ENCODE peak calls at places on chromosomes 4 and X, in four cellular contexts. One of them, this sample, is unnamed.
A peak's percentile ranks its signal among the peaks of the same experiment; 100 is the strongest.

GRCh38 chrX:53479295-53479694 is 45.1 kb upstream of the HSD17B10 start:
- DNase-seq in GM12865: peak; percentile 4
- DNase-seq in BJ: no peak
- DNase-seq in brain microvascular endothelial cell: no peak
- DNase-seq in this sample: no peak

GRCh38 chr4:17111959-17112659 is 213.7 kb upstream of the LDB2 start:
- DNase-seq in GM12865: peak; percentile 45
- DNase-seq in BJ: no peak
- DNase-seq in brain microvascular endothelial cell: no peak
- DNase-seq in this sample: peak; percentile 14

GRCh38 chrX:151088221-151088620 is 88.2 kb upstream of the GPR50 start:
- DNase-seq in brain microvascular endothelial cell: no peak
- DNase-seq in GM12865: no peak
- DNase-seq in BJ: no peak
- DNase-seq in this sample: no peak

GRCh38 chr4:102139132-102139573 is 206.1 kb downstream of the SLC39A8 start:
- DNase-seq in brain microvascular endothelial cell: peak; percentile 6
- DNase-seq in GM12865: no peak
- DNase-seq in BJ: peak; percentile 26
- DNase-seq in this sample: no peak

GRCh38 chr4:6188687-6189305 is 11.6 kb downstream of the JAKMIP1 start:
- DNase-seq in BJ: no peak
- DNase-seq in brain microvascular endothelial cell: no peak
- DNase-seq in GM12865: no peak
- DNase-seq in this sample: no peak

GRCh38 chrX:45769919-45770582 is 569.4 kb upstream of the DIPK2B start:
- DNase-seq in GM12865: peak; percentile 72
- DNase-seq in BJ: peak; percentile 68
- DNase-seq in brain microvascular endothelial cell: peak; percentile 90
- DNase-seq in this sample: peak; percentile 65

GRCh38 chr4:1459664-1460511 is 53.6 kb upstream of the NKX1-1 start:
- DNase-seq in BJ: no peak
- DNase-seq in GM12865: no peak
- DNase-seq in brain microvascular endothelial cell: no peak
- DNase-seq in this sample: no peak

GRCh38 chrX:23742174-23742692 is 843 bp downstream of the ACOT9 start:
- DNase-seq in brain microvascular endothelial cell: peak; percentile 50
- DNase-seq in BJ: peak; percentile 25
- DNase-seq in GM12865: peak; percentile 35
- DNase-seq in this sample: peak; percentile 18

GRCh38 chr4:114924311-114924710 is 189.1 kb downstream of the NDST4 start:
- DNase-seq in GM12865: no peak
- DNase-seq in brain microvascular endothelial cell: no peak
- DNase-seq in BJ: no peak
- DNase-seq in this sample: no peak

GRCh38 chr4:47784222-47784621 is 53.6 kb downstream of the CORIN start:
- DNase-seq in BJ: no peak
- DNase-seq in GM12865: no peak
- DNase-seq in brain microvascular endothelial cell: no peak
- DNase-seq in this sample: no peak

GRCh38 chrX:20224814-20225487 is 41.8 kb downstream of the RPS6KA3 start:
- DNase-seq in GM12865: peak; percentile 54
- DNase-seq in BJ: peak; percentile 22
- DNase-seq in brain microvascular endothelial cell: no peak
- DNase-seq in this sample: peak; percentile 13

GRCh38 chr4:69858683-69859082 is 1.3 kb downstream of the SULT1E1 start:
- DNase-seq in brain microvascular endothelial cell: no peak
- DNase-seq in GM12865: no peak
- DNase-seq in BJ: no peak
- DNase-seq in this sample: no peak

GRCh38 chr4:108492816-108493595 is 127.4 kb upstream of the RPL34 start:
- DNase-seq in BJ: no peak
- DNase-seq in GM12865: peak; percentile 63
- DNase-seq in brain microvascular endothelial cell: peak; percentile 23
- DNase-seq in this sample: no peak

GRCh38 chrX:153939573-153939972 is 4.7 kb upstream of the NAA10 start:
- DNase-seq in BJ: no peak
- DNase-seq in GM12865: no peak
- DNase-seq in brain microvascular endothelial cell: no peak
- DNase-seq in this sample: no peak

GRCh38 chr4:122118243-122118642 is 33.9 kb upstream of the BLTP1 start:
- DNase-seq in GM12865: no peak
- DNase-seq in brain microvascular endothelial cell: no peak
- DNase-seq in BJ: no peak
- DNase-seq in this sample: no peak

GRCh38 chr4:4792516-4792915 is 66.9 kb upstream of the MSX1 start:
- DNase-seq in GM12865: no peak
- DNase-seq in BJ: peak; percentile 82
- DNase-seq in brain microvascular endothelial cell: no peak
- DNase-seq in this sample: no peak

GRCh38 chr4:4462970-4463369 is 76.1 kb downstream of the NSG1 start:
- DNase-seq in GM12865: no peak
- DNase-seq in brain microvascular endothelial cell: peak; percentile 16
- DNase-seq in BJ: no peak
- DNase-seq in this sample: no peak

GRCh38 chr4:3532714-3533336 is 603 bp upstream of the LRPAP1 start:
- DNase-seq in BJ: no peak
- DNase-seq in GM12865: no peak
- DNase-seq in brain microvascular endothelial cell: no peak
- DNase-seq in this sample: no peak

GRCh38 chr4:38131371-38132139 is 171.4 kb downstream of the PTTG2 start:
- DNase-seq in GM12865: peak; percentile 91
- DNase-seq in brain microvascular endothelial cell: peak; percentile 49
- DNase-seq in BJ: no peak
- DNase-seq in this sample: peak; percentile 52

GRCh38 chr4:76091052-76091451 is 16.5 kb downstream of the ART3 start:
- DNase-seq in GM12865: no peak
- DNase-seq in brain microvascular endothelial cell: no peak
- DNase-seq in BJ: no peak
- DNase-seq in this sample: no peak

GRCh38 chr4:95209942-95210341 is 338.8 kb downstream of the UNC5C start:
- DNase-seq in brain microvascular endothelial cell: no peak
- DNase-seq in GM12865: no peak
- DNase-seq in BJ: no peak
- DNase-seq in this sample: no peak

GRCh38 chr4:41384992-41385391 is 128.3 kb downstream of the UCHL1 start:
- DNase-seq in GM12865: no peak
- DNase-seq in BJ: no peak
- DNase-seq in brain microvascular endothelial cell: no peak
- DNase-seq in this sample: no peak

GRCh38 chr4:7134737-7135388 is 57.5 kb upstream of the SORCS2 start:
- DNase-seq in GM12865: no peak
- DNase-seq in brain microvascular endothelial cell: peak; percentile 70
- DNase-seq in BJ: peak; percentile 82
- DNase-seq in this sample: no peak

GRCh38 chrX:43573441-43574015 is 82.6 kb upstream of the MAOA start:
- DNase-seq in brain microvascular endothelial cell: no peak
- DNase-seq in GM12865: no peak
- DNase-seq in BJ: no peak
- DNase-seq in this sample: no peak

GRCh38 chrX:8967471-8967870 is 66.5 kb downstream of the FAM9B start:
- DNase-seq in BJ: no peak
- DNase-seq in brain microvascular endothelial cell: no peak
- DNase-seq in GM12865: no peak
- DNase-seq in this sample: no peak
- TF ChIP-seq CTCF in BJ: no peak
- TF ChIP-seq CTCF in brain microvascular endothelial cell: no peak
- TF ChIP-seq CTCF in GM12865: no peak
- TF ChIP-seq CTCF in this sample: no peak

DNA sequence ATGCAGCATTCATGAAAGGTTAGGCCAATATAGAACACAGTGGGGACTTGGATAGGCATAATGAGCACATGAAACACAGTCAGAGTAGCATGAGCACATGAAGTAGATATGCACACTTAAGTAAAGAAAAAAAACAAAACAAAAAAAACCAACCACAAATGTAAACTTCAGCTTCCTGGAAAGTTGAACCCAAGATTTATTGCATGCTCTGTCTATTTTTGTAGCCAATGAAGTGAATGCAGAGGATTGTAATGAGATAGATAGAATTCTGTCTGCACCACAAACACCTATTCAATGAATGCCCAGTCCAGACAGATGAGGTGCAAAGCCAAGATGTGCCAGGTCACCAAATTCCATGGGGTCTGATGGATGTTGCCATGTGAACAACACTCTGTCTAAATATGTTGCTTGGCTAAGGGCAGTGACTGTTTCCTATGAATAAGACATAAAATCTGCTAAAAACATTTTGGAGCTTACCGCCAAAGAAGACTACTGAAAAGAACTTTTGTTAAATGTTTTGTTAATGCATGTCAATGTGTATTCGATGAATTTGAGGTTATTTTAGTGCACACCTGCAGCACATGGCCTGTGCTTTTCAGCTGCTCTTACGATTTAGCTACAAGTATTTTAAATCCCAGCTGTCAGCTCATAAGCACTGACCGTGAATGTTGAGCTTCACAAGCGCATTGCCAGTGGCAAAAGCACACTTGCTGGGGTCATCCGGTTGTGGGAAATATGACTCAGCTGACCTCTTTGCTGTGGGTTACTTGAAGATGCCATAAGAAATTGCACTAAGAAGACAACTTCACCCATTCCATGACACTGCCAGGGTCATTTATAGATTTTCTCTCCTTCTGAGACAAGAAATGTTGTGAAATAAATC is 374.8 kb upstream of the GNPDA2 start:
- DNase-seq in GM12865: no peak
- DNase-seq in brain microvascular endothelial cell: no peak
- DNase-seq in BJ: no peak
- DNase-seq in this sample: no peak
- TF ChIP-seq CTCF in GM12865: no peak
- TF ChIP-seq CTCF in brain microvascular endothelial cell: no peak
- TF ChIP-seq CTCF in BJ: no peak
- TF ChIP-seq CTCF in this sample: no peak

GRCh38 chr4:106818764-106819163 is 217.3 kb downstream of the DKK2 start:
- DNase-seq in BJ: no peak
- DNase-seq in brain microvascular endothelial cell: no peak
- DNase-seq in GM12865: no peak
- DNase-seq in this sample: no peak
- TF ChIP-seq CTCF in BJ: peak; percentile 30
- TF ChIP-seq CTCF in brain microvascular endothelial cell: peak; percentile 37
- TF ChIP-seq CTCF in GM12865: no peak
- TF ChIP-seq CTCF in this sample: no peak

DNA sequence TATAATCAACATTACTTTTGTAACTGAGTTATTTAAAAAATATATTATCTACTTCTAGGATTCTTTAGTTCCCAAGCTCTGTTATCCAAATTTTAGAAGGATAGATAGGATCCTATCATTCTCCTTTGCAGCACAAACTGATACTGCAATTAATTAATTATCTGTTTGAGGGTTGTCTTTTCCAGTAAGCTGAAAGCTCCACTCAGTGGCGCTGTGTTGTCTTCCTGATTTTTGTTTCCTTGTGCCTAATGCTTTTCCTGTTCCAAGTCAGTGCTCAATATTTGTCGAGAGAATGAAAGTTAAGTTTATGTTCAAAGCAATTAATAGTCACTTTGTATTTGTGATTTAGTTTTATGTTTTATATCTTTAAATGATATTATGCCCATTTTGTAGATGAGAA is 107.4 kb upstream of the ANK2 start:
- DNase-seq in BJ: no peak
- DNase-seq in GM12865: no peak
- DNase-seq in brain microvascular endothelial cell: no peak
- DNase-seq in this sample: no peak
- TF ChIP-seq CTCF in BJ: no peak
- TF ChIP-seq CTCF in GM12865: no peak
- TF ChIP-seq CTCF in brain microvascular endothelial cell: peak; percentile 9
- TF ChIP-seq CTCF in this sample: no peak

GRCh38 chr4:184649971-184650855 is 675 bp downstream of the PRIMPOL start:
- DNase-seq in GM12865: peak; percentile 46
- DNase-seq in brain microvascular endothelial cell: no peak
- DNase-seq in BJ: no peak
- DNase-seq in this sample: no peak

GRCh38 chr4:184645904-184646610 is 3.2 kb downstream of the CASP3 start:
- DNase-seq in BJ: no peak
- DNase-seq in GM12865: peak; percentile 22
- DNase-seq in brain microvascular endothelial cell: no peak
- DNase-seq in this sample: no peak

GRCh38 chr4:184649026-184649970 is at the start of the genes CASP3 and PRIMPOL:
- DNase-seq in GM12865: peak; percentile 98
- DNase-seq in brain microvascular endothelial cell: peak; percentile 91
- DNase-seq in BJ: peak; percentile 70
- DNase-seq in this sample: peak; percentile 93

GRCh38 chr4:184647391-184648101 is 1.7 kb downstream of the CASP3 start:
- DNase-seq in BJ: no peak
- DNase-seq in GM12865: no peak
- DNase-seq in brain microvascular endothelial cell: no peak
- DNase-seq in this sample: no peak

GRCh38 chr4:184648220-184649025 is 824 bp downstream of the CASP3 start:
- DNase-seq in BJ: no peak
- DNase-seq in GM12865: peak; percentile 63
- DNase-seq in brain microvascular endothelial cell: no peak
- DNase-seq in this sample: peak; percentile 33
- TF ChIP-seq CTCF in BJ: no peak
- TF ChIP-seq CTCF in GM12865: no peak
- TF ChIP-seq CTCF in brain microvascular endothelial cell: no peak
- TF ChIP-seq CTCF in this sample: no peak

GRCh38 chrX:101415180-101416130 is 7.4 kb downstream of the HNRNPH2 start:
- DNase-seq in brain microvascular endothelial cell: peak; percentile 44
- DNase-seq in BJ: no peak
- DNase-seq in GM12865: peak; percentile 79
- DNase-seq in this sample: peak; percentile 57
- TF ChIP-seq CTCF in brain microvascular endothelial cell: peak; percentile 74
- TF ChIP-seq CTCF in BJ: peak; percentile 59
- TF ChIP-seq CTCF in GM12865: peak; percentile 52
- TF ChIP-seq CTCF in this sample: peak; percentile 33

GRCh38 chrX:15567267-15567666 is 33.5 kb downstream of the ACE2 start:
- DNase-seq in BJ: no peak
- DNase-seq in GM12865: no peak
- DNase-seq in brain microvascular endothelial cell: no peak
- DNase-seq in this sample: no peak

GRCh38 chrX:15566244-15566643 is 34.5 kb downstream of the ACE2 start:
- DNase-seq in brain microvascular endothelial cell: no peak
- DNase-seq in BJ: no peak
- DNase-seq in GM12865: no peak
- DNase-seq in this sample: no peak

GRCh38 chrX:15564981-15565579 is 35.7 kb downstream of the ACE2 start:
- DNase-seq in GM12865: peak; percentile 54
- DNase-seq in brain microvascular endothelial cell: peak; percentile 48
- DNase-seq in BJ: peak; percentile 2
- DNase-seq in this sample: peak; percentile 24

GRCh38 chrX:15570145-15570544 is 30.6 kb downstream of the ACE2 start:
- DNase-seq in brain microvascular endothelial cell: no peak
- DNase-seq in BJ: no peak
- DNase-seq in GM12865: no peak
- DNase-seq in this sample: no peak

GRCh38 chrX:15567886-15568616 is 32.7 kb downstream of the ACE2 start:
- DNase-seq in brain microvascular endothelial cell: no peak
- DNase-seq in BJ: no peak
- DNase-seq in GM12865: no peak
- DNase-seq in this sample: no peak
- TF ChIP-seq CTCF in brain microvascular endothelial cell: no peak
- TF ChIP-seq CTCF in BJ: no peak
- TF ChIP-seq CTCF in GM12865: no peak
- TF ChIP-seq CTCF in this sample: no peak

DNA sequence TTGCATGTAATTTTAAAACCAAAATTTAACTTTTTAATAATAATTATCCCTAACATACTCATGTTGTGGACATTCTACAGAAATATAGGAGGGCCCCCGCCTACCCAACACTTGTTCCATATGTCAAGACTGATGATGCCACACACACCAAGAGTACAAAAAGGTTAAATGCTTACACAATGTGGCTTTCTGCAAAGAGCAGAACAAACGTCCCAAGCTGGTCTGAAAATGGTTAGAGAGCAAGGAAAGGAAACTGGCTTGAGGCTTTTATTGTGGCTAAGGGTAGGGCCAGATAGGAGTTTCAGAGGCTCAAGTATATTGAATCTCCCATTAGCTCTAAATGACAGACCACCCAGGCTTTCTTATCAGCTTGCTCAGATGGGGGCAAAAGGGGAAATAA is 134.2 kb upstream of the C1QTNF7 start:
- DNase-seq in BJ: no peak
- DNase-seq in brain microvascular endothelial cell: no peak
- DNase-seq in GM12865: no peak
- DNase-seq in this sample: no peak
- TF ChIP-seq CTCF in BJ: no peak
- TF ChIP-seq CTCF in brain microvascular endothelial cell: no peak
- TF ChIP-seq CTCF in GM12865: no peak
- TF ChIP-seq CTCF in this sample: no peak